ENCODE peak calls at places on chromosomes 3 and 15, in nine cellular contexts. T is Peyer's patch, U is right lobe of liver, D is esophagus squamous epithelium, H is body of pancreas, Q is stomach, N is ovary, G is uterus, Y is transverse colon. L is an unnamed sample.

GRCh38 chr15:79853492-79854328 is 43.1 kb downstream of the MTHFS start:
- DNase-seq in G (peak), Y (peak), U (no peak), D (no peak), H (peak), N (peak), T (peak), Q (peak), L (peak)

GRCh38 chr3:15427981-15428380 is 583 bp downstream of the EAF1 start:
- DNase-seq in Y (peak), N (no peak), Q (no peak), T (peak), G (no peak), D (no peak), U (no peak), H (no peak), L (no peak)

GRCh38 chr3:102189564-102190339 is 245.1 kb upstream of the ZPLD1 start:
- DNase-seq in U (no peak), N (no peak), G (no peak), T (no peak), Y (no peak), H (no peak), Q (no peak), D (no peak), L (peak)

GRCh38 chr15:38912067-38912466 is 347.5 kb upstream of the RASGRP1 start:
- DNase-seq in Q (no peak), N (no peak), H (no peak), T (no peak), D (no peak), G (no peak), U (no peak), Y (no peak), L (no peak)

GRCh38 chr3:86673981-86674380 is 317.0 kb downstream of the VGLL3 start:
- DNase-seq in Q (no peak), D (no peak), T (no peak), Y (no peak), G (no peak), H (no peak), N (no peak), U (no peak), L (no peak)

GRCh38 chr15:86903642-86904421 is 824.2 kb downstream of the AGBL1 start:
- DNase-seq in N (no peak), Y (no peak), U (no peak), D (no peak), G (no peak), H (no peak), Q (no peak), T (no peak), L (no peak)

GRCh38 chr3:153070153-153070868 is 91.7 kb upstream of the RAP2B start:
- DNase-seq in T (no peak), U (no peak), H (no peak), N (no peak), Q (no peak), D (no peak), Y (no peak), G (no peak), L (no peak)

GRCh38 chr3:159825216-159825854 is 163.3 kb upstream of the IL12A start:
- DNase-seq in Y (no peak), T (no peak), N (no peak), G (no peak), U (no peak), D (no peak), Q (no peak), H (no peak), L (no peak)

GRCh38 chr3:48399387-48400172 is 27.6 kb downstream of the FBXW12 start:
- DNase-seq in U (no peak), G (no peak), Q (no peak), D (no peak), T (peak), H (peak), Y (no peak), N (no peak), L (peak)

GRCh38 chr15:25903024-25903581 is 40.0 kb upstream of the ATP10A start:
- DNase-seq in H (no peak), T (no peak), D (no peak), Y (no peak), Q (no peak), U (no peak), N (no peak), G (no peak), L (peak)

GRCh38 chr15:60299452-60300047 is 98.2 kb downstream of the ANXA2 start:
- DNase-seq in T (peak), N (peak), U (no peak), G (peak), H (peak), Q (peak), D (no peak), Y (peak), L (peak)

GRCh38 chr3:94285874-94286273 is 223.0 kb downstream of the NSUN3 start:
- DNase-seq in T (no peak), Y (no peak), H (no peak), N (no peak), Q (no peak), G (no peak), D (no peak), U (no peak), L (no peak)

GRCh38 chr15:101684384-101684783 is 32.2 kb upstream of the TM2D3 start:
- DNase-seq in T (no peak), D (no peak), Y (no peak), Q (no peak), U (no peak), H (no peak), G (no peak), N (no peak), L (no peak)

GRCh38 chr15:75366163-75366562 is 2.2 kb downstream of the MAN2C1 start:
- DNase-seq in Q (no peak), H (no peak), T (no peak), D (no peak), U (no peak), G (no peak), Y (no peak), N (no peak), L (no peak)

GRCh38 chr15:75369897-75370581 is 1.6 kb upstream of the MAN2C1 start:
- DNase-seq in Y (no peak), T (no peak), Q (no peak), U (no peak), N (no peak), G (no peak), D (no peak), H (no peak), L (no peak)

GRCh38 chr15:75367406-75367912 is 948 bp downstream of the MAN2C1 start:
- DNase-seq in Y (no peak), G (no peak), Q (no peak), U (no peak), H (no peak), N (no peak), D (no peak), T (no peak), L (no peak)

GRCh38 chr15:75368689-75369239 is 357 bp upstream of the MAN2C1 start:
- DNase-seq in T (no peak), N (no peak), U (no peak), Q (no peak), Y (peak), G (no peak), H (no peak), D (no peak), L (peak)

GRCh38 chr15:75367913-75368688 is at the start of gene MAN2C1:
- DNase-seq in H (peak), Y (peak), D (peak), U (peak), G (peak), N (peak), Q (peak), T (peak), L (peak)
- TF ChIP-seq POLR2A in H (peak), Y (peak), D (no peak), U (peak), G (peak), N (peak), Q (no peak), T (peak), L (peak)

DNA sequence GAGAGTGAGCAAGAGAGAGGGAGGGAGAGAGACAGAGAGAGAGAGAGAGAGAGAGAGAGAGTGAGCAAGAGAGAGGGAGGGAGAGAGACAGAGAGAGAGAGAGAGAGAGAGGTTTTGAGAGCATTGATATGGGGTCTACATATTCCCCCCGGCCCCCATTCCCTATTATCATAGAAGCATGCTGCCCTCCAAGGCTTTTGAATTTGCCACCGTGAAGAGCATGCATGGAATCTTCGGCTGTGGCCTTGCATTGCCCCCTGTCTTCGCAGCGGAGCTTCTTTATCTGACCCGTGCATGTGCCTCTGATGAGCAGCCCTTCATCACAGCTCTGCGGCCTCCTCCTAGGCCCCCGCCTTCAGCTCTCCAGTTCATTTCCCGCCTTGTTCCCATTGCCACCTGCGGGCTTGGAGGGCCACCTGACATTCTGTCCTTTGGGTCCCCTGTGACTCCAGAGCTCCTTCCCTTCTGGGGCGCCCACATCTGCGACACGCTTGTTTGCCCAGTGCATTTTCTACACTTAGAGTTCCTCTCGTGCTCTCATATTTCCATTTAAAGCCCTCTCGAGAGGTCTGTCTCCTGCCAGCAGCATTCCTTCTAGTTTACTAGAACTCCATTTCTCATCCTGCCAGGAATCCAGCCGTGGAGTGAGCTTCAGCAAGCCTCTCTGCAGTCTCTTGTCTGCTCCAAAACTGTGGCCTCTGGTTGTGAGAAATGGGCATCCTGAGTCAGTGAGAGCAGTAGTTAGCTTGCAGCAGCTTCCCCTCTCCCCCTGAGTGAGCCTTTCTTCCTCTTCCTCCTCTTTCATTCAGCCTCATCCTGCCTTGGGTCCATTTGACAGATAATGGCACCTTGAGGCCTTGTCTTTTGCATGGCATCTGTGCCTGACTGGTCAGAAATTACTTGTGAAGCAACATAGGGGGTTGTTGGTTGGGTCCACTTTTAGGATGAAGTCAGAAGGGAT is 25.3 kb downstream of the LPP start:
- DNase-seq in T (no peak), Q (no peak), H (no peak), G (peak), U (no peak), N (peak), D (no peak), Y (no peak), L (no peak)
- TF ChIP-seq CTCF in T (no peak), Q (no peak), H (no peak), G (peak), U (no peak), N (no peak), D (no peak), Y (no peak), L (no peak)

GRCh38 chr3:51538459-51539290 is at the start of gene RAD54L2:
- DNase-seq in Q (peak), T (peak), U (peak), G (peak), H (peak), D (peak), N (peak), Y (peak), L (peak)
- TF ChIP-seq POLR2A in Q (no peak), T (peak), U (peak), G (peak), H (peak), D (no peak), N (peak), Y (no peak), L (no peak)

GRCh38 chr3:65130782-65131181 is 443.0 kb upstream of the ADAMTS9 start:
- DNase-seq in Q (no peak), T (no peak), D (no peak), H (no peak), U (no peak), Y (no peak), G (no peak), N (no peak), L (no peak)

GRCh38 chr3:65126527-65127440 is 439.0 kb upstream of the ADAMTS9 start:
- DNase-seq in Y (no peak), Q (no peak), G (no peak), U (no peak), N (no peak), H (no peak), T (no peak), D (no peak), L (no peak)

GRCh38 chr3:65128346-65128745 is 440.5 kb upstream of the ADAMTS9 start:
- DNase-seq in Q (no peak), Y (no peak), G (no peak), N (no peak), D (no peak), U (no peak), H (no peak), T (no peak), L (no peak)
- TF ChIP-seq CTCF in Q (no peak), Y (no peak), G (no peak), N (no peak), D (no peak), U (no peak), H (no peak), T (no peak), L (no peak)

DNA sequence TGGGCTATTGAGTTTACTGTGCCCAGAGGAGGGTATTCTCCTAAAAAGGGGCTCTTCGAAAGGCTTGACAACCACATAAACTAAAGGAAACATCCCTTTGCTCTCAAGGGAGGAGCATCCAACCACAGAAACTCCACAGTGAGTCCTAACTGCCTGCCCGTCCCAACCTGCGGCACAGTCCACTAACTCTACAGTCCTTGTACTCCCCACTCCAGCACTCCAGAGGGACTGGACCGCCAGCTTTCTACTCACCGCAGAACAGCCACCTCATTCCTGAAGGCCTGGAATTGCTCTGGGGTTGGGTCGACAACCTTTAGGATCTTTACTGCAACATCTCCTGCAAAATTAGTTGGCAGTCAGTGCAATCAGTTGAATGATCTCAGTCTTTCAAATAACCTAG is 34.6 kb downstream of the MKRN2 start:
- DNase-seq in H (no peak), U (no peak), Q (no peak), D (no peak), N (no peak), G (no peak), T (no peak), Y (no peak), L (no peak)
- TF ChIP-seq POLR2A in H (no peak), U (no peak), Q (no peak), D (no peak), N (no peak), G (no peak), T (no peak), Y (no peak), L (no peak)

GRCh38 chr15:82790321-82790720 is 15.5 kb downstream of the FSD2 start:
- DNase-seq in Q (no peak), U (no peak), H (no peak), N (no peak), G (no peak), D (no peak), Y (peak), T (peak), L (no peak)

GRCh38 chr15:82788496-82788895 is 17.4 kb downstream of the FSD2 start:
- DNase-seq in Q (no peak), D (no peak), H (no peak), T (no peak), U (no peak), G (no peak), N (no peak), Y (no peak), L (no peak)

GRCh38 chr15:82793737-82794136 is 12.1 kb downstream of the FSD2 start:
- DNase-seq in T (no peak), Q (no peak), N (no peak), D (no peak), G (no peak), U (no peak), H (no peak), Y (no peak), L (no peak)

GRCh38 chr15:82789491-82789890 is 16.4 kb downstream of the FSD2 start:
- DNase-seq in U (no peak), Q (no peak), Y (no peak), H (no peak), D (no peak), T (no peak), N (no peak), G (no peak), L (no peak)

DNA sequence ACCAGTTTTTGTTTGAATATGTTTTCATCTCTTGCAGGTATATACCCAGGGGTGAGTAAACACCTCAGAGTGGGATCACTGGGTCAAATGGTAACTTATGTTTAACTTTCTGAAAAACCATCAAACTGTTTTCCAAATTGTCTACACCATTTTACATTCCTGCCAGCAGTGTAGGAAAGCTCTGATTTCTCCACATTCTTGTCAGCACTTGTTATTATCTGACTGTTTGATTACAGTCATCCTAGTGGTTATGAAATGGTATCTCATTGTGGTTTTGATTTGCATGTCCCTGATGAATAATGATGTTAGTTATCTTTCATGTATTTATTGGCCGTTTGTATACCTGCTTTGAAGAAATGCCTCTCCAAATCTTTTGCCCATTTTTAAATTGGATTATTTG is 13.8 kb downstream of the FSD2 start:
- DNase-seq in N (no peak), U (no peak), Y (no peak), G (no peak), D (no peak), H (no peak), T (no peak), Q (no peak), L (no peak)
- TF ChIP-seq CTCF in N (no peak), U (no peak), Y (no peak), G (no peak), D (no peak), H (no peak), T (no peak), Q (no peak), L (no peak)